ENCODE peak calls at places on chromosome 19, in seven cellular contexts. F is AG09309; Y is GM20000; D is CD8-positive, alpha-beta T cell; I is psoas muscle; G is Kasumi-1; L is aorta. J is an unnamed sample.

GRCh38 chr19:33528404-33528803 is 6.8 kb upstream of the PEPD start:
- DNase-seq in D (no peak), G (no peak), Y (no peak), L (no peak), I (no peak), F (no peak), J (no peak)

GRCh38 chr19:18906605-18907519 is 10.9 kb upstream of the CERS1 start:
- DNase-seq in I (no peak), F (no peak), Y (no peak), L (no peak), D (no peak), G (no peak), J (no peak)

GRCh38 chr19:7907122-7907521 is 3.4 kb downstream of the MAP2K7 start:
- DNase-seq in D (no peak), Y (no peak), L (no peak), F (no peak), G (no peak), I (no peak), J (no peak)

GRCh38 chr19:19137556-19138109 is 645 bp downstream of the TMEM161A start:
- DNase-seq in F (no peak), Y (peak; percentile 22), D (no peak), L (no peak), G (no peak), I (peak; percentile 66), J (no peak)

GRCh38 chr19:48400018-48400742 is 6.7 kb downstream of the GRIN2D start:
- DNase-seq in I (peak; percentile 76), G (no peak), Y (peak; percentile 50), L (peak; percentile 84), D (no peak), F (no peak), J (no peak)

GRCh38 chr19:7506385-7507328 is 9.2 kb upstream of the ZNF358 start:
- DNase-seq in D (no peak), I (peak; percentile 89), G (peak; percentile 77), F (no peak), Y (peak; percentile 71), L (peak; percentile 91), J (no peak)

GRCh38 chr19:3506384-3507340 is 551 bp downstream of the FZR1 start:
- DNase-seq in D (no peak), I (peak; percentile 71), G (peak; percentile 2), L (no peak), Y (peak; percentile 58), F (no peak), J (no peak)

GRCh38 chr19:39413269-39413902 is 917 bp downstream of the PLEKHG2 start:
- DNase-seq in L (peak; percentile 93), G (peak; percentile 25), Y (peak; percentile 66), F (no peak), I (peak; percentile 87), D (no peak), J (no peak)

GRCh38 chr19:45809643-45810159 is 5.4 kb downstream of the RSPH6A start:
- DNase-seq in G (peak; percentile 49), Y (no peak), D (no peak), F (peak; percentile 16), I (no peak), L (no peak), J (peak; percentile 44)

GRCh38 chr19:49019242-49019932 is 2.5 kb upstream of the LHB start:
- DNase-seq in Y (peak; percentile 89), G (peak; percentile 42), D (peak; percentile 40), F (no peak), I (peak; percentile 90), L (peak; percentile 89), J (no peak)